ENCODE peak calls at places on chromosomes 12 and 14, in eight cellular contexts. Z is sigmoid colon, R is GM12878, V is HepG2, A is HCT116, D is breast epithelium, O is heart left ventricle, M is body of pancreas. K is an unnamed sample.

GRCh38 chr12:69007858-69008314 is 74.9 kb upstream of the CPM start:
- DNase-seq in Z (no peak), A (no peak), O (no peak), V (no peak), D (no peak), M (no peak), R (no peak), K (no peak)

GRCh38 chr14:103391048-103391447 is 5.8 kb downstream of the MARK3 start:
- DNase-seq in Z (no peak), A (peak; percentile 48), R (no peak), D (no peak), M (no peak), O (no peak), V (peak; percentile 44), K (no peak)

GRCh38 chr14:68282479-68283377 is 463.1 kb downstream of the RAD51B start:
- DNase-seq in M (no peak), Z (no peak), R (peak; percentile 86), O (no peak), D (no peak), A (no peak), V (peak; percentile 42), K (no peak)

GRCh38 chr14:21894003-21894897 is 220.6 kb upstream of the OR4E1 start:
- DNase-seq in D (peak; percentile 53), R (no peak), Z (no peak), M (no peak), A (no peak), O (no peak), V (no peak), K (peak; percentile 24)

GRCh38 chr12:96590970-96591369 is 101.6 kb downstream of the CFAP54 start:
- DNase-seq in A (no peak), V (no peak), R (no peak), M (no peak), Z (no peak), O (no peak), D (no peak), K (no peak)

GRCh38 chr12:201361-201760 is 12.6 kb downstream of the SLC6A12 start:
- DNase-seq in M (no peak), O (no peak), Z (no peak), A (no peak), D (no peak), R (no peak), V (no peak), K (no peak)

GRCh38 chr14:67837011-67837624 is 17.5 kb downstream of the RAD51B start:
- DNase-seq in D (no peak), A (peak; percentile 72), M (peak; percentile 73), V (peak; percentile 74), O (no peak), Z (peak; percentile 71), R (peak; percentile 34), K (no peak)

GRCh38 chr14:95597784-95598204 is 62.9 kb downstream of the GLRX5 start:
- DNase-seq in V (no peak), R (no peak), O (peak; percentile 31), Z (no peak), D (no peak), A (no peak), M (no peak), K (no peak)

GRCh38 chr14:59215353-59215752 is 26.9 kb downstream of the DAAM1 start:
- DNase-seq in D (peak; percentile 73), M (peak; percentile 65), O (peak; percentile 82), Z (peak; percentile 95), A (no peak), R (no peak), V (peak; percentile 78), K (peak; percentile 89)

GRCh38 chr12:11729439-11730150 is 80.1 kb downstream of the ETV6 start:
- DNase-seq in D (no peak), M (no peak), A (no peak), R (no peak), O (no peak), V (no peak), Z (no peak), K (no peak)

GRCh38 chr14:35963209-35963608 is 137.1 kb downstream of the BRMS1L start:
- DNase-seq in R (no peak), A (peak; percentile 15), D (no peak), V (peak; percentile 45), M (no peak), Z (no peak), O (no peak), K (no peak)

GRCh38 chr12:129379076-129379804 is 524.6 kb downstream of the TMEM132D start:
- DNase-seq in Z (no peak), O (no peak), D (no peak), V (no peak), M (no peak), R (no peak), A (no peak), K (no peak)

GRCh38 chr14:89040438-89041244 is 216.2 kb downstream of the TTC8 start:
- DNase-seq in O (peak; percentile 90), D (peak; percentile 92), Z (peak; percentile 95), V (peak; percentile 93), R (peak; percentile 21), M (peak; percentile 91), A (peak; percentile 73), K (peak; percentile 90)

GRCh38 chr12:17470460-17470859 is 619.5 kb downstream of the RERGL start:
- DNase-seq in D (no peak), Z (no peak), R (no peak), A (no peak), V (no peak), O (no peak), M (no peak), K (no peak)

GRCh38 chr14:52949249-52949648 is 1.6 kb downstream of the FERMT2 start:
- DNase-seq in R (no peak), V (no peak), A (no peak), Z (no peak), D (no peak), O (no peak), M (no peak), K (no peak)
- H3K27ac ChIP-seq in R (no peak overlapping the region), V (peak overlapping the region; percentile 91), A (no peak overlapping the region), Z (peak overlapping the region; percentile 99), D (peak overlapping the region; percentile 96), O (peak overlapping the region; percentile 35), M (peak overlapping the region; percentile 92), K (peak overlapping the region; percentile 98)

GRCh38 chr12:63846249-63846967 is 1.9 kb downstream of the SRGAP1 start:
- DNase-seq in V (no peak), A (no peak), O (no peak), R (no peak), M (no peak), Z (no peak), D (no peak), K (no peak)

GRCh38 chr12:63844391-63845341 is at the start of gene SRGAP1:
- DNase-seq in A (no peak), Z (peak; percentile 86), O (peak; percentile 74), V (peak; percentile 44), D (peak; percentile 75), R (no peak), M (peak; percentile 68), K (no peak)

GRCh38 chr12:63848450-63848849 is 4.0 kb downstream of the SRGAP1 start:
- DNase-seq in D (no peak), R (no peak), O (no peak), Z (no peak), V (no peak), A (no peak), M (no peak), K (no peak)

GRCh38 chr12:63843613-63844390 is 698 bp upstream of the SRGAP1 start:
- DNase-seq in M (peak; percentile 92), V (peak; percentile 87), O (peak; percentile 96), R (peak; percentile 28), Z (peak; percentile 97), D (peak; percentile 86), A (peak; percentile 86), K (peak; percentile 97)

DNA sequence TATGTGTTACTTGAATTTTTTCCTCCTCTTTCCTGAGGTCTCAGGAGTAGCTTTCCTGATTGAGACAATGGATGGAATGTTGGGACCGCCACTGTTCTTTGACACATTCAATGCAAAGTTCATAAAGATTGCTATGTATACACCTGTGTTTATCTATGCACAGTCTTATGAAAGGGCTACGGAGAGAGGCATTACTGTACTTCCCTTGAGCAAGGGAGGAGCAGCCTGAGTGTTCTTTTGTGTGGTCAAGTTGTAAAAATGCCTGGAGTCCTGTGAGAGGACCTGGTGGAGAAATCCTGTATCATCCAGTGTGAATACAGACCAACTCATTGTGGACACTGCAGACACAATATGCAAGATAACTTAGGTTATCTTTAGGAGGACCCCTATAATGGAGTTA is 1.2 kb downstream of the SRGAP1 start:
- DNase-seq in M (no peak), Z (no peak), A (no peak), R (no peak), O (no peak), V (peak; percentile 88), D (no peak), K (no peak)
- H3K4me3 ChIP-seq in M (peak overlapping the region; percentile 91), Z (peak overlapping the region; percentile 91), A (peak overlapping the region; percentile 97), R (no peak overlapping the region), O (peak overlapping the region; percentile 95), V (peak overlapping the region; percentile 98), D (peak overlapping the region; percentile 93), K (peak overlapping the region; percentile 85)

DNA sequence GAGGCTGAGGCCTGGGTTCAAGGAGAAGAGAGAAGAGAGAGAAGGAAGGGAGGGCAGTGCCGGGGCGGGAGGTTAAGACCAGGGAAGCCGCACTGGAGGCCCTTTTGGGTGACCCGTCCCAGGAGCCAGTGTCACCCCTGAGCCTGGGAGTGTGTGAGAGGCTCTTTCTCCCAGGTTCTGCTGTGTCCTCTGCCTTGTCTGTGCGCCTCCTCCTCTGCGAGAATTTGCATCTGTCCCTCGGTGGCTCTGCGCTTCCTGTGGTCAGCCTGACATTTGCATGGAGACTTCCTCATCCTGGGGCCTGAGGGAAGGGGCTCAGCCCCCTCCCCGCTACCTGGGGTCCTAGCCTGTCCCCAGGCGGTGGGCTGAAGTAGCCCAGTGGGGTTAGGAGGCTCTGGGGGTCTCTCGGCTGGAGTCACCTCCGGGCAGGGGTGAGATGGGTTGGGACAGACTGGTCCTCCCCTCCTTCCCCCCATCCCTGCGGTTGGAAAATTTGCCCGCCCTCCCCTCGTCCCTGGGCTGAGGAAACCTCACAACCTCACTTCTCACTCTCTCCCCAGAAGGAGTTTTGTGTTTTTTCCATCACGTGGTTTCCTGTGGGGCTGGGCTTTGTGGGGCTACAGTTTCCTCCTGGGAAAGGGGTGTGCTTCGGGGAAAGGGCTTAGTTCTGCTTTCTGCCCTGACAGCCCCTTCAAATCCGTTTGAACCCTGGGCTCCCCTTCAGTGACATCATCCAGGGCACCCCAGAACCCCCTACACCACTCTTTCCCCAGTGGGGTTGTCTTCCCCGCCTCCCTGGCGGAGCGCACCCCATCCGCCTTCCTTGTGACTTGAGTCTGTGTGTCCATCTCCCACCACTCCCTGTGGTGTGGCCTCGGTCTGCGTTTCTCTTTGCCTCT is 2.5 kb downstream of the PTPN6 start:
- DNase-seq in D (no peak), R (peak; percentile 95), A (no peak), Z (peak; percentile 79), O (peak; percentile 57), M (no peak), V (no peak), K (no peak)
- TF ChIP-seq POLR2A in D (no peak), R (no peak), A (no peak), Z (no peak), O (no peak), M (peak; percentile 53), V (no peak), K (peak; percentile 80)

DNA sequence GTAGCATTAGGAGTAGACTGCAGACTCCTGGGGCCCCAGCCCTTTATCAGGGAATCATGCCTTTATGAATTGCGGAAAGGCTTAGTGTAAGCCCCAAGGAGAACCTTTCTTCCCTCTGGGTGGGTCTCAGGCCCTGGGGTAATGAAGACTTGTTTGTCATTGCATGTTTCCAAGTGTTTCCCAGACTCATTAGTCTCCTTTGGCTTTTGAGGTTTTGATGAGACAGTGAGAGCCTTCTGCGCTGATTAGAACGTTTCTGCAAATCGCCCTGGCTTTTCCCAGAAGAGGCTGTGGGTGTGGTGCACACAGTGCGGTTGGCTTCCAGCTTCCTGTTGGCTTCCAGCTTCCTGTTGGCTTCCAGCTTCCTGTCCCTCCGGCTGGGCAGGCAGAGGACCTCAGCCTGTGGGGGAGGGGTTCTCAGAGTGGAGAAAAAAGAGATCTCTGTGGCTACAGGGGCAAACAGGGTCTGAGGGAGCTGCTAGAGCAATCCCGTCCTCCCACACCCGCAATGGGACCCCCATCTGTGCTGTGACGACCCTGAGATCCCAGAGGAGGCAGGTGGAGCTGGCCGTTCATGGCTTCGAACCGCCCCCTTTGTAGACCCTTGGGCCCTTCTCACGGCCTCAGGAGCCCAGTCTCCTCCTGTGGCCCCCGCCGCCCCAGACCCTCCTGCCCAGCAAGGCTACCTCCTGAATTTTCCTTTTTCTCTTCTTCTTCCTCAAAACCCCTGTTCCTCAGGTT is 42.1 kb downstream of the GPR68 start:
- DNase-seq in Z (peak; percentile 68), A (no peak), V (no peak), R (no peak), O (peak; percentile 70), D (no peak), M (no peak), K (peak; percentile 59)
- H3K27ac ChIP-seq in Z (no peak overlapping the region), A (no peak overlapping the region), V (no peak overlapping the region), R (no peak overlapping the region), O (peak overlapping the region; percentile 67), D (peak overlapping the region; percentile 61), M (no peak overlapping the region), K (peak overlapping the region; percentile 88)

K was measured in upper lobe of left lung.